ENCODE peak calls at places on chromosomes 5 and 9, in seven cellular contexts. N is neuronal stem cell, K is fibroblast of lung, W is Karpas-422, I is IMR-90, U is MM.1S, C is right cardiac atrium. T is an unnamed sample. For H3K4me1, the result is how much of the 10 kb centered on the place peaks cover.

GRCh38 chr5:113612060-113612496 is 98.6 kb downstream of the YTHDC2 start:
- DNase-seq in N (peak), K (peak), W (peak), I (peak), U (peak), C (no peak), T (no peak)

GRCh38 chr5:67160985-67161384 is 35.6 kb downstream of the CD180 start:
- DNase-seq in N (no peak), K (peak), W (no peak), I (peak), U (no peak), C (no peak), T (no peak)

GRCh38 chr5:101045689-101046088 is 142.6 kb upstream of the ST8SIA4 start:
- DNase-seq in N (no peak), K (peak), W (peak), I (no peak), U (peak), C (no peak), T (no peak)

GRCh38 chr9:94167055-94167346 is 82.7 kb downstream of the PTPDC1 start:
- DNase-seq in N (no peak), K (no peak), W (no peak), I (no peak), U (no peak), C (no peak), T (no peak)

GRCh38 chr5:59810041-59810440 is 83.5 kb downstream of the PDE4D start:
- DNase-seq in N (peak), K (peak), W (peak), I (peak), U (peak), C (peak), T (peak)

GRCh38 chr5:38420691-38421395 is 135.6 kb downstream of the LIFR start:
- DNase-seq in N (peak), K (peak), W (peak), I (peak), U (peak), C (peak), T (no peak)

GRCh38 chr9:35669331-35670145 is 4.2 kb upstream of the CA9 start:
- DNase-seq in N (no peak), K (peak), W (no peak), I (peak), U (no peak), C (no peak), T (peak)

GRCh38 chr9:89254058-89254772 is 56.8 kb upstream of the CKS2 start:
- DNase-seq in N (no peak), K (no peak), W (no peak), I (no peak), U (no peak), C (no peak), T (no peak)

GRCh38 chr9:119368681-119369581 is at the start of gene BRINP1:
- DNase-seq in N (peak), K (peak), W (no peak), I (no peak), U (no peak), C (peak), T (peak)

GRCh38 chr9:32618261-32618660 is 17.2 kb downstream of the TAF1L start:
- DNase-seq in N (no peak), K (no peak), W (no peak), I (no peak), U (no peak), C (no peak), T (no peak)

GRCh38 chr9:127844821-127845359 is 9.6 kb downstream of the ENG start:
- DNase-seq in N (no peak), K (peak), W (no peak), I (no peak), U (no peak), C (peak), T (no peak)

GRCh38 chr9:137045294-137046093 is 483 bp downstream of the NPDC1 start:
- DNase-seq in N (no peak), K (peak), W (no peak), I (peak), U (no peak), C (no peak), T (no peak)

GRCh38 chr9:129109952-129110739 is 447 bp downstream of the CRAT start:
- DNase-seq in N (peak), K (no peak), W (no peak), I (peak), U (no peak), C (peak), T (peak)

GRCh38 chr9:128554155-128554862 is 1.9 kb downstream of the SPTAN1 start:
- DNase-seq in N (peak), K (peak), W (peak), I (peak), U (no peak), C (peak), T (no peak)

GRCh38 chr5:34487202-34487879 is 168.8 kb upstream of the RAI14 start:
- DNase-seq in N (no peak), K (peak), W (no peak), I (peak), U (no peak), C (no peak), T (no peak)

GRCh38 chr5:96294887-96295209 is 138.2 kb downstream of the PCSK1 start:
- DNase-seq in N (no peak), K (no peak), W (no peak), I (no peak), U (no peak), C (no peak), T (no peak)

GRCh38 chr5:157708866-157709265 is 22.4 kb upstream of the THG1L start:
- DNase-seq in N (no peak), K (peak), W (no peak), I (peak), U (no peak), C (no peak), T (no peak)

GRCh38 chr5:177025139-177025538 is 2.6 kb downstream of the ZNF346 start:
- DNase-seq in N (no peak), K (peak), W (no peak), I (no peak), U (no peak), C (no peak), T (no peak)

GRCh38 chr9:136662326-136662655 is 425 bp upstream of the EGFL7 start:
- DNase-seq in N (no peak), K (no peak), W (no peak), I (no peak), U (no peak), C (peak), T (no peak)

GRCh38 chr5:131496400-131496713 is 138.7 kb downstream of the RAPGEF6 start:
- DNase-seq in N (no peak), K (no peak), W (peak), I (no peak), U (no peak), C (no peak), T (no peak)

GRCh38 chr5:116747881-116748280 is 173.3 kb upstream of the SEMA6A start:
- DNase-seq in N (no peak), K (peak), W (no peak), I (no peak), U (no peak), C (no peak), T (no peak)

GRCh38 chr5:56415356-56415765 is 182.2 kb upstream of the ANKRD55 start:
- DNase-seq in N (no peak), K (peak), W (peak), I (peak), U (peak), C (peak), T (no peak)

GRCh38 chr5:133316346-133317343 is 264.8 kb downstream of the HSPA4 start:
- DNase-seq in N (peak), K (no peak), W (peak), I (no peak), U (no peak), C (no peak), T (no peak)

GRCh38 chr9:32589083-32589713 is 16.2 kb upstream of the NDUFB6 start:
- DNase-seq in N (no peak), K (peak), W (peak), I (peak), U (peak), C (no peak), T (no peak)

GRCh38 chr5:142827934-142828576 is 57.9 kb downstream of the ARHGAP26 start:
- DNase-seq in N (no peak), K (peak), W (no peak), I (peak), U (no peak), C (no peak), T (no peak)
- H3K4me1 ChIP-seq in N (under half), K (under half), W (under half), I (under half), U (under half), C (under half), T (under half)

DNA sequence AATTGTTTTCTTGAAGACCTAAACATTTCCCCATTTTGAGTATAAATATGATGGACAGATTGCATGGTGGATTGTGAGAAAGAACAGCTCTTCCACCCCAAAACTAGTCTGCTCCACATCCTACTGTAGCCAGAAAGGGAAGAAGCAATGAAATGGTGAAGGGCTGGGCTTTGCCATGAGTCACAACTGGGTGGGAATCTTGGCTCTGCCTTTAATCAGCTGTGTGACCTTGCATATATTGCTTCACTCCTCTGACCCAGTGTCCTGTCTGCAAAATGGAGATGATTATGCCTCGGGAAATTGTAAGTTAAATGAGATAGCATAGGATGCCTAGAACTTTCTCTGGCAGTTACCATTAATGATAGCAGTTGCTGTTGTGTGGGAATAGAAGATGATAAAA is 101.9 kb downstream of the PDE8B start:
- DNase-seq in N (no peak), K (peak), W (no peak), I (peak), U (no peak), C (no peak), T (no peak)
- H3K4me3 ChIP-seq in N (no peak), K (no peak), W (no peak), I (no peak), U (no peak), C (no peak), T (no peak)

DNA sequence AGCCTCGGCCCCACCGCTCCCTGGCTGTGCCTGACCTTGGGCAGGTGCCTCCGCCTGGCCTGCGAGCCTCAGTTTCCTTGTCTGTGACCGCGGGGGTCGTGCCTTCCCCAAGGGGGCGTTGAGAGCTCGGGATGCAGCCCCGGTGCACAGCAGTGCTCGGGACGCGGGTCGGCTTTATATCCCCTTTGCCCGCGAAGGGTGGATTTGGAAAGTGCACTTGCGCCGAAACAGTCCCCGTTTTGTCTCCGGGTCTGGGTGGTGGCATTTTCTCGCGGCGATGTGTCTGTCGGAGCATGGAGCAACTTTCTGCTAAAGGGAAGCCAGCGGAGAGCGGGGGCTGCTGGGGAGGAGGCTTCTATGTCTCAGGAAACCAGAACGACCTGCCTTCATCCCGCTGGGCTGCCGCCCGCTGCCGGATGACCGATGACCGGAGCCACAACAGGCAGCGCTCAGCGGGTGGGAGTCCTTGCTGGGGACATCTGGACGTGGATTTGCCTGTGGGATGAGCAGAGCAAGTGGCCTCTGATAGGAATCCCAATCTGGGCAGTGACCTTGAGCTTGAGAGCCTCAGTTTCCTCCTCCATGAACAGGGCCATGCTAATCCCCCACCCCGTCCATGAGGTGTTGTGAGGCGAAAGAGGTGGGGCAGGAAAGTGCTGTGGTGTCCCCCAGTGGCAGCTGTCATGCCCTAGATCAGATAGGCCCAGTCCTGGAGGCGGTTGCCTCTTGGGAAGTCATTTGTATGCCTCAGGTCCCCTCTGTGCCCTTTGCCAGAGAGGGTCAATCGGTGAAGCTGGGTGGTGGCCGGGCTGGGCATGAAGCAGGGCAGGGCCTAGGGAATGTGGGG is 651 bp downstream of the HRH2 start:
- DNase-seq in N (peak), K (no peak), W (no peak), I (no peak), U (peak), C (peak), T (no peak)
- H3K4me1 ChIP-seq in N (under half), K (under half), W (under half), I (under half), U (half or more), C (under half), T (under half)

GRCh38 chr9:4495537-4495936 is 5.3 kb downstream of the SLC1A1 start:
- DNase-seq in N (no peak), K (no peak), W (no peak), I (no peak), U (no peak), C (no peak), T (no peak)
- H3K4me3 ChIP-seq in N (no peak), K (no peak), W (no peak), I (no peak), U (no peak), C (no peak), T (no peak)

DNA sequence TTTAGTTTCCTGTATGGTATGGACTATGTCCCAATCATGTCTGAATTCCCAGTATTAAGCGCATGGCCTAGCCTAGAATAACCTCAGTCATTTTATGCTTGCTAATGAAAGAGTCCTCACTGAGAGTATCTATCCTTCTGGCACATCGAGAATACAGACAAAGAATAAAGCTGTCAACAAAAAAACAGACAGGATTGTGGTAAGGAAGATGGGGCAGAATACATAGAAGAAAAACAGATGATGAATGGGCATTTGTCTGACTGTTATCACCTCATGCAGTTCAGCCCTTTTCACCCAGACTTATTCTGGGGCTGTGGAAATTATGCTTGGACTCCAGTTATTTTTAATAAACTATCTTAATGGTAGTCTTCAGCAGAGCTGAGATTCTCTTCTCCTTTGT is 363.8 kb upstream of the TNC start:
- DNase-seq in N (no peak), K (no peak), W (no peak), I (no peak), U (no peak), C (no peak), T (no peak)
- H3K4me1 ChIP-seq in N (under half), K (under half), W (under half), I (under half), U (under half), C (under half), T (under half)

DNA sequence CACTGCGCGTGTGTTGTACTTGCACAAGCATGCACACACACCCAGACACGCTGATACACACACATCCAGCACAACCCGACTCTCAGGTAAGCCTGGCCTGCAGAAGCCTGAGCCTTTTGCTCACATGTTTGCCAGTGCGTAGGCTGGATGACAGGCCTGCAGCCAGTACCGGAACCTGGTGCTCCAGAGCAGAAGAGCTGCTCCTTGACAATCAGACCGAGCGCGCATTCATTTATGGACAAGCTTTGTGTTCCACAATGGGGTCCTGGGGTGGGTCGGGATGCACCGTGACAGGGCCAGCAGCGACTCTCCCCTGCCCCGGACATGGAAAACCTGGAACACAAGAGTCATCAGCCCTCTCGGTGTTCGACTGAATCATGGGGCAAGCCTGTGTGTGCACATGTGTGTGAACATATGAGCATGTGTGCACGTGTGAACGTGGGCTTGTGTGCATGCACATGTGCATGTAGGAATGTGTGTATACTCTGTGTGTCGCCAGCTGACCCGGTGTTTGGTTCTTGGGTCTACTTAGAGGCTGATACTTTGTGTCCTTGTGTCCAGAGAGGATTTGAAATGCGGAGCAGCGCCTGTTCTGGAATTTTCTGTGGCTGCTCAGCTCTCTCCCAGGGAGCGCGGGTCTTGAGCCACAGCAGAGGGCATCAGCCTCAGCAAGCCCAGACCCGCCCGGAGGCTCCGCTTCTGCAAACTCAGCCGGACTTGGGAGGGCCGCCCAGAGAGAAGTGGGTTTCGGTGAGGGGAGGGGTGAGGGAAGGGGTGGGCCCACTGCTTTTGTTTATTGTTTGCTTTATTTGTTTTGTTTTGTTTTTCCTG is 32.2 kb downstream of the IRX4 start:
- DNase-seq in N (no peak), K (no peak), W (no peak), I (no peak), U (no peak), C (no peak), T (peak)
- H3K4me3 ChIP-seq in N (no peak), K (no peak), W (no peak), I (no peak), U (no peak), C (no peak), T (no peak)

GRCh38 chr5:52791366-52791765 is 3.6 kb downstream of the ITGA1 start:
- DNase-seq in N (no peak), K (no peak), W (no peak), I (no peak), U (no peak), C (no peak), T (no peak)
- H3K4me1 ChIP-seq in N (under half), K (under half), W (under half), I (under half), U (under half), C (under half), T (under half)